ENCODE peak calls at places on chromosomes 13 and 19, in six cellular contexts. M is PC-9, J is spleen, Q is WERI-Rb-1, F is AG04450, P is HepG2. X is an unnamed sample.

GRCh38 chr19:35848486-35848885 is 3.8 kb downstream of the NPHS1 start:
- DNase-seq in M (no peak), J (no peak), Q (no peak), F (no peak), P (no peak), X (no peak)

GRCh38 chr19:984165-984967 is at the start of gene WDR18:
- DNase-seq in M (peak; percentile 84), J (peak; percentile 99), Q (peak; percentile 93), F (peak; percentile 49), P (peak; percentile 79), X (peak; percentile 27)

GRCh38 chr13:105914637-105915036 is 620.8 kb downstream of the EFNB2 start:
- DNase-seq in M (no peak), J (no peak), Q (no peak), F (peak; percentile 84), P (no peak), X (no peak)

GRCh38 chr19:48696353-48697010 is 711 bp downstream of the FUT2 start:
- DNase-seq in M (peak; percentile 27), J (no peak), Q (peak; percentile 56), F (no peak), P (no peak), X (no peak)

GRCh38 chr13:49098771-49099512 is 121.2 kb upstream of the MLNR start:
- DNase-seq in M (peak; percentile 10), J (no peak), Q (no peak), F (no peak), P (no peak), X (no peak)

GRCh38 chr13:25857830-25858229 is 194.0 kb downstream of the SHISA2 start:
- DNase-seq in M (no peak), J (no peak), Q (no peak), F (no peak), P (no peak), X (no peak)

GRCh38 chr19:12052057-12052570 is 647 bp downstream of the ZNF878 start:
- DNase-seq in M (no peak), J (no peak), Q (peak; percentile 12), F (no peak), P (no peak), X (no peak)

GRCh38 chr13:99980201-99981114 is 1.1 kb upstream of the ZIC2 start:
- DNase-seq in M (peak; percentile 85), J (peak; percentile 85), Q (peak; percentile 96), F (no peak), P (no peak), X (peak; percentile 20)

GRCh38 chr19:56699552-56699951 is 28.0 kb upstream of the ZNF835 start:
- DNase-seq in M (no peak), J (no peak), Q (no peak), F (no peak), P (no peak), X (no peak)

GRCh38 chr19:8445488-8446001 is 770 bp downstream of the HNRNPM start:
- DNase-seq in M (peak; percentile 39), J (peak; percentile 90), Q (peak; percentile 65), F (no peak), P (no peak), X (no peak)

GRCh38 chr13:88552966-88553365 is 881.8 kb downstream of the SLITRK5 start:
- DNase-seq in M (no peak), J (no peak), Q (no peak), F (no peak), P (no peak), X (no peak)

GRCh38 chr19:3098141-3098514 is 4.0 kb downstream of the GNA11 start:
- DNase-seq in M (no peak), J (peak; percentile 75), Q (no peak), F (no peak), P (no peak), X (no peak)

GRCh38 chr19:6273701-6274601 is 5.8 kb downstream of the MLLT1 start:
- DNase-seq in M (no peak), J (peak; percentile 89), Q (peak; percentile 97), F (no peak), P (peak; percentile 89), X (peak; percentile 12)

GRCh38 chr13:75088915-75089314 is 393.1 kb downstream of the TBC1D4 start:
- DNase-seq in M (no peak), J (no peak), Q (no peak), F (no peak), P (no peak), X (no peak)

GRCh38 chr19:37045140-37045539 is 33.1 kb upstream of the ZNF420 start:
- DNase-seq in M (no peak), J (no peak), Q (no peak), F (no peak), P (no peak), X (no peak)

GRCh38 chr13:22648325-22648758 is 532.4 kb upstream of the SGCG start:
- DNase-seq in M (no peak), J (no peak), Q (no peak), F (no peak), P (no peak), X (no peak)

GRCh38 chr13:91311491-91311890 is 36.0 kb upstream of the MIR17HG start:
- DNase-seq in M (no peak), J (no peak), Q (no peak), F (no peak), P (no peak), X (no peak)

GRCh38 chr19:11194657-11195056 is 2.7 kb downstream of the KANK2 start:
- DNase-seq in M (no peak), J (no peak), Q (no peak), F (no peak), P (no peak), X (no peak)

GRCh38 chr19:2047449-2048103 is 3.5 kb downstream of the MKNK2 start:
- DNase-seq in M (peak; percentile 55), J (peak; percentile 79), Q (no peak), F (no peak), P (no peak), X (no peak)

GRCh38 chr19:46717716-46718143 is 816 bp upstream of the PRKD2 start:
- DNase-seq in M (no peak), J (peak; percentile 75), Q (no peak), F (no peak), P (no peak), X (no peak)

GRCh38 chr19:35377656-35378055 is 6.8 kb downstream of the GPR42 start:
- DNase-seq in M (no peak), J (no peak), Q (no peak), F (no peak), P (no peak), X (no peak)

GRCh38 chr19:15507068-15508034 is 974 bp upstream of the CYP4F22 start:
- DNase-seq in M (no peak), J (no peak), Q (no peak), F (no peak), P (no peak), X (no peak)

GRCh38 chr13:87669379-87669978 is 1.7 kb upstream of the SLITRK5 start:
- DNase-seq in M (no peak), J (no peak), Q (peak; percentile 65), F (no peak), P (peak; percentile 9), X (no peak)

GRCh38 chr19:35132254-35132653 is 2.6 kb downstream of the LGI4 start:
- DNase-seq in M (no peak), J (no peak), Q (no peak), F (no peak), P (no peak), X (no peak)

DNA sequence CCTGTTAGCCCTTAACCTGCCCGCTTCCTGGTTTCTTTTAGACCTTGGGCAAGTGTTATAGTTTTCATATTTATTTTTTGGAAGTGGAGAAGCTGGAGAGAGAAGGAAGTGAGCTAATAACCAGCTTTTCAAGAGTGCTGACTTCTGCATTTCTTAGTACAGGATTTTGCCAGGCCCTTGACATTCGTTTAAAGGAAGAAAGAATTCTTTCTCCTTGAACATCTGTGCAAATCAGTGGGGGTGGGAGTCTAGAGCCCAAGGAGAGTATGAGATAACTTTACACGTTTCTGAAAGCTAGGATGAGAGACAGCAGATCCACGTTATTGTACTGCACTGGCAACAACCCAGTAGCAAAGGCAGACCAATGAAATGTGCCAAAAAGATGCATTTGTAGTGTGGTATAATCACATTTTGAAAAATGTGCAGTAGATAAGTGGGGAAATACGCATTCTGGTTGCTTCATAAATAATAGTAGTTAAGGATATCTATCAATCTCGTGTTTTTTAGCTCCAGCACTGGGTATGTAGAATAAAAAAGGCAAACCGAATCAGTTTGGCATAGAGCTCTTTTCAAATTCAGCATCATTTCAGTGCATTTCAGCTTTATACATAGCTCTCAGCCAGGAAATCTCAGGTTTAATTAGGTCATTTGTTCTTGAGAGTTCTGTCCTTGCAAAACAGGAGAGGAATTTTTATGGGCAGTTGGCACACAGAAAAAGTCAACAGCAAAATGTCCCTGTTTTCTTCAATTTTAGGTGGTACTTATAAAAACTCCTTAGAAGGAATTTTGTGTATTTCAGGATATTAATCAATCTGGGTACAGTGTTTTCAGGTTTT is 4.3 kb downstream of the RNF113B start:
- DNase-seq in M (no peak), J (no peak), Q (no peak), F (no peak), P (no peak), X (no peak)
- H3K27ac ChIP-seq in M (peak overlapping the region; percentile 38), J (peak overlapping the region; percentile 65), Q (no peak overlapping the region), F (peak overlapping the region; percentile 93), P (peak overlapping the region; percentile 63), X (peak overlapping the region; percentile 15)

DNA sequence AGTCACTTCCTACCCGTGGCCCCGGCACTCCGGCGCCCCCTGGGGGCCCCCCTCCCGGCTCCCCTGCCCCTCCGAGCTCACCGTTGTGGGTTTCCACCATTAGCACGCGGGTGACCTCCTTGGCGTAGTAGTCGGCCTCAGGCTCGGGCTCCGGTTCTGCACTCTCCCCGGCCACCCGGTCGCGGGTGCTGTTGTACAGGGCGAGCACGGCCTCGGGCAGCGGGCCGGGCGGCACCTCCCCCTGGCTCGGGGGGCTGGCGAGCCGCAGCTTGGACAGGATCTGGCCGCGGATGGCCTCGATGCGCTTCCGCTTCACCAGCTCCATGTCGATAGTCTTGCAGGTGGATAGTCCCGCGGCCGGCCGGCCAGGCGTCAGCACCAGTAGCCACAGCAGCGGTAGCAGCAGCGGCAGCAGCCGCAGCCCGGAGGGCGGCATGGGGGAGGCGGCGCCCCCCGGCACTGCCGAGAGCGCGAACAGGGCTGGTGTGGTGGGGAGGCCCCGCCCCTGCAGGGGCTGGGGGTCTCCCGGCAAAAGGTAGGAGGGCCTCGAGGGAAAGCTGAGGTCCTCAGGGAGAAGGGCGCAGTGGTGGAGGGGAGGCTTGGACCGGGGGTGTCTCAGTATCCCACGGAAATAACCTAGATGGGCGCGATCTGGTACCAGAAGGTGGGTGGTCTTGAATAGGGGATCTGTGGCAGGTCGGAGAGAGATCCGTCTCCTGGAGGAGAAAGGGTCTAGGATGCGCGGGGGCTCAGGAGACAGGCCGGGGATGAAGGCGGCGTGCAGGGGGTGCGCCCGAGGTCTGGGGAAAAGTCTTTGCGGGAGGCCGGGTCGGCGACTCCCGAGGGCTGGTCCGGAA is 885 bp downstream of the TGFB1 start:
- DNase-seq in M (peak; percentile 73), J (peak; percentile 97), Q (peak; percentile 75), F (no peak), P (peak; percentile 54), X (no peak)
- H3K27ac ChIP-seq in M (no peak overlapping the region), J (peak overlapping the region; percentile 95), Q (peak overlapping the region; percentile 33), F (peak overlapping the region; percentile 21), P (peak overlapping the region; percentile 60), X (peak overlapping the region; percentile 59)

GRCh38 chr13:111336666-111337065 is 16.2 kb downstream of the TEX29 start:
- DNase-seq in M (no peak), J (no peak), Q (no peak), F (no peak), P (no peak), X (no peak)
- H3K27ac ChIP-seq in M (no peak overlapping the region), J (no peak overlapping the region), Q (no peak overlapping the region), F (peak overlapping the region; percentile 42), P (no peak overlapping the region), X (no peak overlapping the region)

DNA sequence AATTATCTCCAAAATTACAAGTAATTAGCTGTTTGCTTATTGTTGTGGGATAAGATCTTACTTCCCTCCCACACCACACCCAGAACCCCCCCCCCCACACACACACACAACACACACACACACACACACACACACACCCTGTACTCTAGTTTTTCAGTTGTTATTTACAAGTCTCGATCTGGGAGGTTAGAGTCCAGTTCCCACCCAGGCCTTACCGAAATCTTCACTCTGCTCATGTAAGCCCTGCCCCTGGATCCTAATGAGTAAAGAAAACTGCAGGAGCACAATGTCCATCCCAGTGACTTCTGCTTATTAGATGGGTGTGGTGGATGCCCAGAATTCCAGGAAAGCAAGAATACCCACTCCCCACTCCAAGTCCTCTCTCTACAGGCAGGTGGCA is 23.0 kb downstream of the STARD13 start:
- DNase-seq in M (no peak), J (no peak), Q (no peak), F (no peak), P (peak; percentile 34), X (no peak)
- H3K27ac ChIP-seq in M (peak overlapping the region; percentile 11), J (no peak overlapping the region), Q (no peak overlapping the region), F (peak overlapping the region; percentile 22), P (peak overlapping the region; percentile 94), X (peak overlapping the region; percentile 46)

X was measured in epithelial cell of prostate.